ENCODE peak calls at places on chromosome 10, in four cellular contexts. W is IMR-90, H is tibial artery, Z is transverse colon. T is an unnamed sample.

GRCh38 chr10:116110736-116111135 is 162.3 kb downstream of the GFRA1 start:
- DNase-seq in Z (no peak), W (no peak), H (no peak), T (no peak)

GRCh38 chr10:16674147-16674703 is 143.0 kb downstream of the RSU1 start:
- DNase-seq in W (no peak), Z (no peak), H (no peak), T (no peak)

GRCh38 chr10:9188022-9188810 is 1133.7 kb downstream of the GATA3 start:
- DNase-seq in Z (no peak), H (no peak), W (peak; percentile 1), T (no peak)

GRCh38 chr10:64682043-64682442 is 1160.8 kb downstream of the REEP3 start:
- DNase-seq in Z (no peak), H (no peak), W (no peak), T (no peak)

GRCh38 chr10:124388823-124389612 is 29.7 kb downstream of the OAT start:
- DNase-seq in H (peak; percentile 93), Z (peak; percentile 94), W (peak; percentile 71), T (peak; percentile 87)

GRCh38 chr10:9824546-9825164 is 1193.0 kb upstream of the CELF2 start:
- DNase-seq in H (no peak), Z (no peak), W (no peak), T (no peak)

GRCh38 chr10:98599032-98599610 is 152.4 kb upstream of the HPS1 start:
- DNase-seq in Z (no peak), H (no peak), W (no peak), T (no peak)

GRCh38 chr10:10734356-10735064 is 283.2 kb upstream of the CELF2 start:
- DNase-seq in Z (no peak), H (no peak), W (no peak), T (no peak)

GRCh38 chr10:18261063-18261462 is 120.8 kb downstream of the CACNB2 start:
- DNase-seq in H (no peak), W (no peak), Z (no peak), T (no peak)

GRCh38 chr10:3807928-3808496 is 23.0 kb upstream of the KLF6 start:
- DNase-seq in Z (no peak), W (no peak), H (no peak), T (no peak)

GRCh38 chr10:60497364-60497763 is 107.7 kb upstream of the ANK3 start:
- DNase-seq in Z (no peak), W (no peak), H (no peak), T (no peak)

GRCh38 chr10:28317735-28318134 is 14.9 kb upstream of the MPP7 start:
- DNase-seq in Z (no peak), W (no peak), H (no peak), T (no peak)

GRCh38 chr10:19811517-19811916 is 4.7 kb upstream of the PLXDC2 start:
- DNase-seq in H (peak; percentile 83), W (peak; percentile 33), Z (no peak), T (no peak)

GRCh38 chr10:98446121-98446655 is 547 bp downstream of the HPS1 start:
- DNase-seq in W (peak; percentile 21), Z (peak; percentile 46), H (no peak), T (no peak)

GRCh38 chr10:88986549-88987242 is 3.9 kb upstream of the FAS start:
- DNase-seq in H (no peak), W (peak; percentile 37), Z (no peak), T (no peak)

GRCh38 chr10:121696854-121697253 is 98.6 kb upstream of the FGFR2 start:
- DNase-seq in W (no peak), H (no peak), Z (peak; percentile 49), T (no peak)

GRCh38 chr10:120732067-120732466 is 119.1 kb upstream of the WDR11 start:
- DNase-seq in H (no peak), W (no peak), Z (no peak), T (no peak)

GRCh38 chr10:99966306-99966705 is 43.4 kb downstream of the DNMBP start:
- DNase-seq in W (peak; percentile 78), Z (no peak), H (no peak), T (no peak)

GRCh38 chr10:58956926-58957325 is 219.5 kb upstream of the PHYHIPL start:
- DNase-seq in Z (no peak), W (peak; percentile 3), H (no peak), T (no peak)

GRCh38 chr10:110352930-110353243 is 48.2 kb upstream of the SMNDC1 start:
- DNase-seq in Z (no peak), H (no peak), W (no peak), T (no peak)

GRCh38 chr10:24851595-24851994 is 100.8 kb downstream of the PRTFDC1 start:
- DNase-seq in H (no peak), Z (peak; percentile 54), W (peak; percentile 54), T (no peak)

GRCh38 chr10:124693801-124694416 is 50.3 kb downstream of the FAM53B start:
- DNase-seq in H (no peak), W (no peak), Z (no peak), T (no peak)

GRCh38 chr10:120477006-120477722 is 20.1 kb downstream of the PLPP4 start:
- DNase-seq in W (no peak), H (no peak), Z (no peak), T (no peak)

GRCh38 chr10:74957199-74958084 is 131.0 kb downstream of the KAT6B start:
- DNase-seq in W (no peak), H (no peak), Z (no peak), T (no peak)

GRCh38 chr10:101506829-101507228 is 81.2 kb downstream of the POLL start:
- DNase-seq in H (no peak), W (no peak), Z (no peak), T (no peak)
- TF ChIP-seq CTCF in H (no peak), W (no peak), Z (no peak), T (no peak)

GRCh38 chr10:43118631-43119415 is 19.4 kb upstream of the CSGALNACT2 start:
- DNase-seq in W (no peak), Z (no peak), H (peak; percentile 63), T (no peak)

GRCh38 chr10:43120948-43121290 is 17.3 kb upstream of the CSGALNACT2 start:
- DNase-seq in Z (peak; percentile 26), W (peak; percentile 8), H (peak; percentile 73), T (peak; percentile 48)

GRCh38 chr10:43120116-43120947 is 17.9 kb upstream of the CSGALNACT2 start:
- DNase-seq in W (no peak), Z (no peak), H (no peak), T (no peak)

GRCh38 chr10:43117777-43118583 is 20.3 kb upstream of the CSGALNACT2 start:
- DNase-seq in Z (no peak), H (peak; percentile 25), W (no peak), T (no peak)

DNA sequence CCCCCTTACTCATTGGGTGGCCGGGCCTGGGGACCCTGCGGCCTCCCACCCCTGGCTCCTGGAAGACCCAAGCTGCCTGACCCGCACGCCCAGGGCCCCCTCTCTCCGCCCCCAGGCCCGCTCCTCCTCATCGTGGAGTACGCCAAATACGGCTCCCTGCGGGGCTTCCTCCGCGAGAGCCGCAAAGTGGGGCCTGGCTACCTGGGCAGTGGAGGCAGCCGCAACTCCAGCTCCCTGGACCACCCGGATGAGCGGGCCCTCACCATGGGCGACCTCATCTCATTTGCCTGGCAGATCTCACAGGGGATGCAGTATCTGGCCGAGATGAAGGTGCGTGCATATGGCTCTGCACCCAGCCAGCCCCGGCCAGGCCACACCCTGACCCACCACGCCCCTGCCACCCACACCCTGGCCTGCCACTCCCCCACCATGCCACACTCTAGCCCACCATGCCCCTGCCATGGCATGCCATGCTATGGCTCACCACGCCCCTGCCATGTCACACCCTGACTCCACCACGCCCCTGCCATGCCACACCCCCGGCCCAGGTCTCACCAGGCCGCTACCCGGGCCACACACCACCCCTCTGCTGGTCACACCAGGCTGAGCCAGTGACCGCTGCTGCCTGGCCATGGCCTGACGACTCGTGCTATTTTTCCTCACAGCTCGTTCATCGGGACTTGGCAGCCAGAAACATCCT is 18.7 kb upstream of the CSGALNACT2 start:
- DNase-seq in Z (no peak), H (peak; percentile 66), W (no peak), T (no peak)
- H3K4me3 ChIP-seq in Z (no peak overlapping the region), H (no peak overlapping the region), W (no peak overlapping the region), T (no peak overlapping the region)

DNA sequence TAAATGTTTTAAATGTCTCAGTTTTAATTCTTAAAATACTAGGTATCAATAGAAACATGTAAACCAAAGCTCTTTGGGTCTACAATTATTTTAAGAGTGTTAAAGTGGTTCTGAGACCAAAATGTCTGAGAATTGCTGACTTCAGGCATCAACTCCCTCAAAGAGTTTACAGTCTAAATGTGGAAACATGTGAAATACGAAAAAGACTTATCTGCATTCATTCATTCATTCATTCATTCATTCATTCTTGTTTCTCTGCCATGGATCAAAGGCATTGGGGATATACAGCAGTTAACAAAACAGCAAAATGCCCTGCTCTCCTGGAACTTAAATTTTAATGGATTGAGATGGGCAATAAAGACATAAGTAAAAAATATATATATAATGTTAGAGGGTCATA is 69.8 kb downstream of the BLNK start:
- DNase-seq in Z (no peak), W (no peak), H (no peak), T (no peak)
- H3K36me3 ChIP-seq in Z (no peaks in the 10 kb centered on the region), W (no peaks in the 10 kb centered on the region), H (no peaks in the 10 kb centered on the region), T (peaks cover 26% of the 10 kb centered on the region)

DNA sequence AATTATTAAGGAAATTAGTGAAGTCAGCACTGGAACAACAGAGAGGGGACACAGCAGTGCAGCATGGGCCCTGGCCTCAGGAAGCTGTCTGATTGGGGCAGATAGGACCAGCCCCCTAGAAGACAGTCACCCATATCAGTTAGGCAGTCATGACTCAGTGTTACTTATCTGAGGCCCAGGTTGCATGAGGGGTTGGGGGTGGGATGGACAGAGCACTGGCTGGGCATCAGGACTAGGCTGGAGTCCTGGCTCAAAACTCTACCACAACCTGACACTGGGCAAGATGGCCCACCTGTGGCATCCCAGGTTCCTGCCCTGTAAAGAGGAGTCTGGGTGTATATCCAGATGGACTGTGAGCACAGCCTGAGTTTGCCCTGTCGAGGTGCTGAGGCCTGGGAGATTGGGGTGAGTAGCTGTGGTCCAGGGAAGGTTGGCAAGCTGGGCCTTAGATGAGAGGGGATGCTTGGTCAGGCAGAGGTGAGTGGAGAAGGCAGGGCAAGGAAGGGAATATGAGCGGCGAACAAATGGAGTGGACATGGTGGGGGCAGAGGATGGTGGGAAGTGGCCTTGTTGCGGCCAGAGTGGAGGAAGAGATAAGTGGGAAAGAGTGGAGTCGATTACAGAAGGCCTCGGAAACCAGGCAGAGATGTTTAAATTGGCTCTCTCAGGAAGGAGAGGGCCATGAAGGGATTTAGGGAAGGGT is 37.5 kb downstream of the HK1 start:
- DNase-seq in Z (no peak), W (peak; percentile 26), H (no peak), T (no peak)
- TF ChIP-seq CTCF in Z (no peak), W (no peak), H (no peak), T (no peak)

T was measured in GM06990.